ENCODE peak calls at places on chromosomes 13 and 19, in five cellular contexts. One of them, this sample, is unnamed.

GRCh38 chr13:86193281-86193680 is 394.1 kb upstream of the SLITRK6 start:
- DNase-seq in IMR-90: no peak
- DNase-seq in A549: no peak
- DNase-seq in GM12878: no peak
- DNase-seq in H1: no peak
- DNase-seq in this sample: no peak

GRCh38 chr19:15398501-15399233 is 19.1 kb upstream of the AKAP8 start:
- DNase-seq in IMR-90: no peak
- DNase-seq in A549: no peak
- DNase-seq in GM12878: no peak
- DNase-seq in H1: no peak
- DNase-seq in this sample: no peak

GRCh38 chr19:19261350-19262189 is 11.5 kb downstream of the TM6SF2 start:
- DNase-seq in IMR-90: no peak
- DNase-seq in A549: no peak
- DNase-seq in GM12878: no peak
- DNase-seq in H1: peak; percentile 53
- DNase-seq in this sample: peak; percentile 71

GRCh38 chr19:2111886-2112285 is 15.2 kb downstream of the IZUMO4 start:
- DNase-seq in IMR-90: no peak
- DNase-seq in A549: no peak
- DNase-seq in GM12878: no peak
- DNase-seq in H1: no peak
- DNase-seq in this sample: no peak

GRCh38 chr19:8097198-8097597 is 44.6 kb downstream of the CCL25 start:
- DNase-seq in IMR-90: no peak
- DNase-seq in A549: no peak
- DNase-seq in GM12878: no peak
- DNase-seq in H1: no peak
- DNase-seq in this sample: no peak

GRCh38 chr19:33303791-33304759 is 1.7 kb upstream of the CEBPA start:
- DNase-seq in IMR-90: no peak
- DNase-seq in A549: no peak
- DNase-seq in GM12878: no peak
- DNase-seq in H1: no peak
- DNase-seq in this sample: no peak

GRCh38 chr13:24713022-24713421 is 32.8 kb downstream of the ATP12A start:
- DNase-seq in IMR-90: no peak
- DNase-seq in A549: no peak
- DNase-seq in GM12878: no peak
- DNase-seq in H1: no peak
- DNase-seq in this sample: no peak

GRCh38 chr13:97911311-97912138 is 42.0 kb upstream of the IPO5 start:
- DNase-seq in IMR-90: peak; percentile 32
- DNase-seq in A549: peak; percentile 36
- DNase-seq in GM12878: no peak
- DNase-seq in H1: no peak
- DNase-seq in this sample: peak; percentile 15

GRCh38 chr19:7294571-7295212 is 478 bp upstream of the INSR start:
- DNase-seq in IMR-90: peak; percentile 16
- DNase-seq in A549: peak; percentile 76
- DNase-seq in GM12878: no peak
- DNase-seq in H1: no peak
- DNase-seq in this sample: peak; percentile 71

GRCh38 chr13:110306340-110306959 is 507 bp downstream of the COL4A1 start:
- DNase-seq in IMR-90: no peak
- DNase-seq in A549: no peak
- DNase-seq in GM12878: no peak
- DNase-seq in H1: no peak
- DNase-seq in this sample: no peak

GRCh38 chr13:19153782-19154450 is 27.7 kb downstream of the TUBA3C start:
- DNase-seq in IMR-90: no peak
- DNase-seq in A549: peak; percentile 11
- DNase-seq in GM12878: no peak
- DNase-seq in H1: no peak
- DNase-seq in this sample: peak; percentile 68

GRCh38 chr19:43624933-43625332 is 5.5 kb upstream of the ZNF428 start:
- DNase-seq in IMR-90: peak; percentile 8
- DNase-seq in A549: peak; percentile 49
- DNase-seq in GM12878: no peak
- DNase-seq in H1: no peak
- DNase-seq in this sample: peak; percentile 97

GRCh38 chr13:49791214-49791752 is 1.2 kb downstream of the KPNA3 start:
- DNase-seq in IMR-90: peak; percentile 35
- DNase-seq in A549: peak; percentile 44
- DNase-seq in GM12878: peak; percentile 40
- DNase-seq in H1: no peak
- DNase-seq in this sample: no peak

GRCh38 chr19:14770944-14771839 is 7.2 kb downstream of the ADGRE2 start:
- DNase-seq in IMR-90: no peak
- DNase-seq in A549: no peak
- DNase-seq in GM12878: no peak
- DNase-seq in H1: no peak
- DNase-seq in this sample: no peak

GRCh38 chr13:41610426-41610825 is 153.1 kb downstream of the RGCC start:
- DNase-seq in IMR-90: peak; percentile 97
- DNase-seq in A549: peak; percentile 68
- DNase-seq in GM12878: no peak
- DNase-seq in H1: no peak
- DNase-seq in this sample: no peak

GRCh38 chr13:92967923-92968322 is 258.7 kb upstream of the GPC6 start:
- DNase-seq in IMR-90: peak; percentile 16
- DNase-seq in A549: peak; percentile 1
- DNase-seq in GM12878: no peak
- DNase-seq in H1: no peak
- DNase-seq in this sample: no peak

DNA sequence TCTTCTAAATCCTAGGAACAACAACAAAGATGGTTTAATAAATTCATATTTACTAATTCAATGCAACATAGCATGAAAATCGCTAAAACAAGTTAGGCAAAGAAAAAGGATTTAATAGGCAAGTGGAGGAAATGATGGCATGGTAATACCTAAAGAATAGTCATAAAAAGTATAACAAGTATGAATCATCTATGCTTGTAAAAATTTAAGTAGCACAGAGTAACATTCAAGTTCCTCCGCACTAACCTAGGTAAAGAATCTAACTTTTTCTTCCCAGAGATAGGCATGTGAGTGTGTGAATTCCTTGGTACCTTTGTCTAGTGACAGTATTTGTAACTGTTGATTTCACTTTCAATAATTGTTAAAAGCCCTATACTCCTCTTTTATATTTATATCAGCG is 42.6 kb downstream of the RCBTB2 start:
- DNase-seq in IMR-90: no peak
- DNase-seq in A549: no peak
- DNase-seq in GM12878: no peak
- DNase-seq in H1: no peak
- DNase-seq in this sample: no peak
- TF ChIP-seq CEBPB in IMR-90: no peak
- TF ChIP-seq CEBPB in A549: no peak
- TF ChIP-seq CEBPB in GM12878: no peak
- TF ChIP-seq CEBPB in H1: no peak
- TF ChIP-seq CEBPB in this sample: no peak

DNA sequence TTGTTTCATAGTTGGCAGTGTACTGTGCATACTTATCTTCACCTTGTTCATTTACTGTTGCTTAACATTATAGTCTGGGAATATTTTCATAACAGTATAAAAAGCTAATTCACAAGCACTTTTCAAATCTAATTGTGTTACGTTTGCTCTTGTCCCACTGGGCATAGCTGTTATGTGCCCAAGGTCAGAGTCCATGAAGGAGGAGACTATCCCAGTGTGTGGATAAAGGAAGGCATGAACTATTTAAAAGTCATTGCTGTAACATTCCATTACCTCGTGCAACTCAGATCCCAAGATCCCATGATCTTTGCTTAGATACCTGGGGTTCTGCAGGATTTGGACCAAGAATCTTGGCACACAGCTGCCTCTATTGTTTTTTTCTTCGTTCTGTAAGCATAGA is 35.1 kb upstream of the RFXAP start:
- DNase-seq in IMR-90: no peak
- DNase-seq in A549: no peak
- DNase-seq in GM12878: no peak
- DNase-seq in H1: no peak
- DNase-seq in this sample: no peak
- TF ChIP-seq CEBPB in IMR-90: no peak
- TF ChIP-seq CEBPB in A549: no peak
- TF ChIP-seq CEBPB in GM12878: no peak
- TF ChIP-seq CEBPB in H1: no peak
- TF ChIP-seq CEBPB in this sample: no peak

DNA sequence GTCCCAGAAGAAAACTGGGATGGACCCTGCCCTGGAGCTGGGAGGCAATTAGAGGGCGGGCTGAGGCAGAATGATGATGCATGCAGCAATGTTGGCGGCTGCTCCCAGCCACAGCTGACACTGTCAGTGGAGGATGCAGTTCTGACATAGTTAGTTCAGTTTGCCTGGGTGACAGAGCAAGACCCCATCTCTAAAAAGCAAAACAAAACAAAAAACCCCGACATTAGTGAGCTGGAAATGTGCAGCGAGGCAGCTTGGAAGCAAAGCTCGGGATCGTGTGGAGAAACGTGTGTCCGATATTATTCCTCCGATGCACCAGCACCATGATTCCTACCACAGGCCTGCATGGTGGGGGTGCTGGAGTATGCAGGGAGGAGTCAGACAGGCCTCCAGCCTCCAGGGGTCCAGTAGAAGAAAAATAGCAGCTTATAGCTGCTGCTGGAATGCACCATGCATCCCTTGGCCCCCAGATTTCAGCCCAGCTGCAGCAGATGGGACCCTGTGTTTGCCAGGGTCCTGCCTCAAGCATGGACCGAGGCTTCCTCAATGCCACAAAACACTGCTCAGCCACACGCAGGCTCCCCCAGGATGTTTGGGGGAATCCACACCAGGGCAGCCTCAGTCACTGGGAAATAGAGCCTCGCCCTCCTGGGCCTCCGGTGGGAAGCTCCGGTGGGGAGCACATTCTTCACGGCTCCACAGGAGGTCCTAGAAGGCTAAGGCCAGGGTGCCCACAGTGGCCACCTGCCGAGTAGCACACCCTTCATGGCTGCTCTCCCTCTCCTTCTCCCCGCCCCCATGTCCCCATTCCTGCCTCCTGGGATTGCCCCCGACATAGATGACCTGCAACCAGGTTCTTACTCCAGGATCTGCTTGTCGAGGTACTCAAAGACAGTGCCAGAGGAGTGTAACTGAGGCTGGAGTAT is 110.4 kb upstream of the UQCRFS1 start:
- DNase-seq in IMR-90: no peak
- DNase-seq in A549: no peak
- DNase-seq in GM12878: no peak
- DNase-seq in H1: no peak
- DNase-seq in this sample: no peak
- TF ChIP-seq CEBPB in IMR-90: no peak
- TF ChIP-seq CEBPB in A549: no peak
- TF ChIP-seq CEBPB in GM12878: no peak
- TF ChIP-seq CEBPB in H1: no peak
- TF ChIP-seq CEBPB in this sample: no peak

GRCh38 chr19:55301459-55302331 is 17.9 kb downstream of the BRSK1 start:
- DNase-seq in IMR-90: peak; percentile 62
- DNase-seq in A549: peak; percentile 82
- DNase-seq in GM12878: peak; percentile 59
- DNase-seq in H1: peak; percentile 73
- DNase-seq in this sample: peak; percentile 99
- TF ChIP-seq CEBPB in IMR-90: no peak
- TF ChIP-seq CEBPB in A549: no peak
- TF ChIP-seq CEBPB in GM12878: no peak
- TF ChIP-seq CEBPB in H1: no peak
- TF ChIP-seq CEBPB in this sample: no peak